ENCODE peak calls at places on chromosomes 1 and 21, in four cellular contexts. A is NCI-H82; D is NCI-H2227 treated with DMSO at 0.1 percent for 48 hours; Z is activated T-cell treated with anti-CD3 and anti-CD28 coated beads, Interleukin-2, amount 50 U/mL, for 24 hours. N is an unnamed sample.
A peak's percentile ranks its signal among the peaks of the same experiment; 100 is the strongest.

GRCh38 chr21:18529253-18529652 is 125.7 kb upstream of the TMPRSS15 start:
- DNase-seq in A (peak; percentile 58), Z (no peak), D (peak; percentile 77), N (no peak)

GRCh38 chr1:86375688-86376087 is 20.4 kb downstream of the ODF2L start:
- DNase-seq in A (no peak), Z (no peak), D (no peak), N (no peak)

GRCh38 chr1:213014642-213015041 is 1.0 kb downstream of the ANGEL2 start:
- DNase-seq in A (peak; percentile 62), Z (no peak), D (no peak), N (peak; percentile 26)

GRCh38 chr1:63663301-63663700 is 70.1 kb downstream of the PGM1 start:
- DNase-seq in A (no peak), Z (no peak), D (no peak), N (no peak)

GRCh38 chr1:206506803-206507394 is 432 bp upstream of the RASSF5 start:
- DNase-seq in D (no peak), A (no peak), Z (no peak), N (no peak)

GRCh38 chr1:58652351-58653184 is 47.3 kb downstream of the MYSM1 start:
- DNase-seq in A (peak; percentile 89), D (peak; percentile 75), Z (no peak), N (peak; percentile 75)

GRCh38 chr1:213418268-213419068 is 367.4 kb downstream of the RPS6KC1 start:
- DNase-seq in Z (no peak), A (no peak), D (no peak), N (no peak)

GRCh38 chr1:61993331-61993961 is 201.2 kb upstream of the L1TD1 start:
- DNase-seq in A (no peak), Z (no peak), D (no peak), N (no peak)

GRCh38 chr21:31873696-31874599 is 1.1 kb downstream of the HUNK start:
- DNase-seq in A (peak; percentile 85), Z (peak; percentile 70), D (peak; percentile 48), N (peak; percentile 72)

GRCh38 chr1:200988693-200989092 is 34.8 kb downstream of the KIF21B start:
- DNase-seq in D (no peak), Z (no peak), A (no peak), N (no peak)

GRCh38 chr21:33815153-33815707 is 100.4 kb downstream of the ATP5PO start:
- DNase-seq in D (no peak), A (no peak), Z (no peak), N (no peak)

GRCh38 chr1:117312453-117313138 is 54.7 kb upstream of the MAN1A2 start:
- DNase-seq in Z (no peak), D (no peak), A (peak; percentile 30), N (no peak)

GRCh38 chr1:87794788-87795614 is 466.3 kb downstream of the LMO4 start:
- DNase-seq in Z (no peak), A (no peak), D (no peak), N (no peak)

GRCh38 chr1:114524933-114525332 is 13.9 kb upstream of the TRIM33 start:
- DNase-seq in Z (no peak), D (no peak), A (peak; percentile 87), N (no peak)

GRCh38 chr1:245500546-245500945 is 345.8 kb downstream of the KIF26B start:
- DNase-seq in Z (no peak), D (no peak), A (no peak), N (no peak)

GRCh38 chr1:23122796-23123195 is 45.9 kb downstream of the LUZP1 start:
- DNase-seq in A (no peak), D (no peak), Z (no peak), N (no peak)

GRCh38 chr1:92444351-92444750 is 42.4 kb downstream of the GFI1 start:
- DNase-seq in D (no peak), Z (no peak), A (no peak), N (no peak)

GRCh38 chr1:27726173-27726793 is 522 bp downstream of the FAM76A start:
- DNase-seq in A (peak; percentile 73), D (peak; percentile 13), Z (no peak), N (peak; percentile 70)

GRCh38 chr1:213326666-213327317 is 275.8 kb downstream of the RPS6KC1 start:
- DNase-seq in D (no peak), A (no peak), Z (no peak), N (no peak)

GRCh38 chr21:45523411-45524101 is 18.7 kb downstream of the SLC19A1 start:
- DNase-seq in A (no peak), D (no peak), Z (peak; percentile 22), N (no peak)

GRCh38 chr1:26579662-26580061 is 50.1 kb downstream of the RPS6KA1 start:
- DNase-seq in Z (peak; percentile 33), A (no peak), D (no peak), N (no peak)

GRCh38 chr1:107935396-107936064 is 29.4 kb downstream of the VAV3 start:
- DNase-seq in D (no peak), A (no peak), Z (peak; percentile 58), N (no peak)

GRCh38 chr1:161079436-161080110 is 9.8 kb downstream of the NECTIN4 start:
- DNase-seq in Z (no peak), A (no peak), D (no peak), N (peak; percentile 18)